ENCODE peak calls at places on chromosome 18, in five cellular contexts. C is germinal center, K is GM19239, Z is EL, P is DMS153. J is an unnamed sample.

GRCh38 chr18:74468547-74469014 is 11.5 kb upstream of the DIPK1C start:
- DNase-seq in C (no peak), K (no peak), Z (no peak), P (no peak), J (no peak)

GRCh38 chr18:43919565-43919964 is 642.3 kb upstream of the SYT4 start:
- DNase-seq in C (no peak), K (no peak), Z (no peak), P (peak), J (peak)

GRCh38 chr18:58996131-58996632 is 131.5 kb downstream of the ZNF532 start:
- DNase-seq in C (no peak), K (no peak), Z (peak), P (peak), J (peak)

GRCh38 chr18:57529151-57529550 is 57.4 kb downstream of the FECH start:
- DNase-seq in C (no peak), K (no peak), Z (no peak), P (no peak), J (no peak)

GRCh38 chr18:23784811-23785245 is 95.6 kb downstream of the LAMA3 start:
- DNase-seq in C (no peak), K (no peak), Z (peak), P (no peak), J (no peak)

GRCh38 chr18:824179-824578 is 12.1 kb upstream of the YES1 start:
- DNase-seq in C (no peak), K (no peak), Z (no peak), P (no peak), J (no peak)

GRCh38 chr18:10926565-10927194 is 222.7 kb downstream of the PIEZO2 start:
- DNase-seq in C (no peak), K (no peak), Z (peak), P (no peak), J (no peak)

GRCh38 chr18:77068890-77069312 is 63.7 kb downstream of the MBP start:
- DNase-seq in C (no peak), K (no peak), Z (no peak), P (no peak), J (no peak)

GRCh38 chr18:60060026-60060425 is 160.2 kb downstream of the PMAIP1 start:
- DNase-seq in C (no peak), K (no peak), Z (no peak), P (no peak), J (no peak)

GRCh38 chr18:45103319-45104070 is 422.8 kb downstream of the SETBP1 start:
- DNase-seq in C (peak), K (no peak), Z (no peak), P (no peak), J (no peak)

GRCh38 chr18:58310517-58310916 is 266.5 kb downstream of the NEDD4L start:
- DNase-seq in C (no peak), K (no peak), Z (no peak), P (no peak), J (peak)

GRCh38 chr18:61581578-61582204 is 248.5 kb downstream of the CDH20 start:
- DNase-seq in C (peak), K (peak), Z (peak), P (peak), J (no peak)

GRCh38 chr18:76989647-76990190 is 142.9 kb downstream of the MBP start:
- DNase-seq in C (no peak), K (no peak), Z (no peak), P (no peak), J (no peak)

GRCh38 chr18:400466-400865 is 100.0 kb downstream of the COLEC12 start:
- DNase-seq in C (no peak), K (no peak), Z (peak), P (no peak), J (no peak)

GRCh38 chr18:9575558-9575957 is 38.8 kb downstream of the PPP4R1 start:
- DNase-seq in C (peak), K (no peak), Z (peak), P (peak), J (peak)

GRCh38 chr18:22432672-22433137 is 15.0 kb upstream of the CTAGE1 start:
- DNase-seq in C (no peak), K (no peak), Z (peak), P (no peak), J (no peak)

GRCh38 chr18:56727399-56727798 is 76.2 kb downstream of the WDR7 start:
- DNase-seq in C (no peak), K (no peak), Z (no peak), P (no peak), J (no peak)

GRCh38 chr18:3281456-3282400 is 19.8 kb downstream of the MYL12B start:
- DNase-seq in C (peak), K (peak), Z (peak), P (peak), J (peak)

GRCh38 chr18:5103693-5104092 is 93.4 kb downstream of the AKAIN1 start:
- DNase-seq in C (no peak), K (no peak), Z (no peak), P (no peak), J (no peak)

GRCh38 chr18:35178260-35178659 is 62.6 kb upstream of the ZNF397 start:
- DNase-seq in C (no peak), K (no peak), Z (peak), P (no peak), J (no peak)

GRCh38 chr18:36662000-36662399 is 166.8 kb downstream of the TPGS2 start:
- DNase-seq in C (no peak), K (no peak), Z (peak), P (no peak), J (no peak)

GRCh38 chr18:26454616-26455015 is 93.7 kb downstream of the KCTD1 start:
- DNase-seq in C (no peak), K (no peak), Z (no peak), P (no peak), J (no peak)

GRCh38 chr18:59232309-59233016 is 12.5 kb downstream of the GRP start:
- DNase-seq in C (no peak), K (no peak), Z (no peak), P (peak), J (no peak)

GRCh38 chr18:77501266-77501665 is 251.6 kb downstream of the GALR1 start:
- DNase-seq in C (no peak), K (no peak), Z (no peak), P (no peak), J (no peak)

GRCh38 chr18:73043231-73044000 is 175.6 kb upstream of the NETO1 start:
- DNase-seq in C (no peak), K (no peak), Z (no peak), P (peak), J (no peak)

GRCh38 chr18:8996771-8997432 is 105.6 kb upstream of the NDUFV2 start:
- DNase-seq in C (no peak), K (no peak), Z (no peak), P (no peak), J (no peak)

GRCh38 chr18:73791081-73791480 is 356.6 kb downstream of the FBXO15 start:
- DNase-seq in C (no peak), K (no peak), Z (no peak), P (no peak), J (no peak)

GRCh38 chr18:7617738-7618422 is 50.8 kb downstream of the PTPRM start:
- DNase-seq in C (no peak), K (no peak), Z (peak), P (no peak), J (no peak)

J was measured in NCI-H2029.